ENCODE peak calls at places on chromosomes 7 and 10, in eight cellular contexts. One of them, this sample, is unnamed.

GRCh38 chr10:71150811-71151210 is 61.6 kb upstream of the UNC5B start:
- DNase-seq in HL-60: no peak
- DNase-seq in A549: no peak
- DNase-seq in SK-N-SH: no peak
- DNase-seq in GM12878: no peak
- DNase-seq in HepG2: no peak
- DNase-seq in HCT116: no peak
- DNase-seq in GM23338: no peak
- DNase-seq in this sample: no peak

GRCh38 chr7:50699143-50699542 is 83.6 kb downstream of the GRB10 start:
- DNase-seq in HCT116: no peak
- DNase-seq in A549: no peak
- DNase-seq in GM23338: no peak
- DNase-seq in SK-N-SH: no peak
- DNase-seq in HL-60: no peak
- DNase-seq in HepG2: no peak
- DNase-seq in GM12878: no peak
- DNase-seq in this sample: no peak

GRCh38 chr7:40219917-40220316 is 85.1 kb downstream of the SUGCT start:
- DNase-seq in GM23338: no peak
- DNase-seq in HCT116: no peak
- DNase-seq in HL-60: no peak
- DNase-seq in GM12878: no peak
- DNase-seq in SK-N-SH: no peak
- DNase-seq in A549: no peak
- DNase-seq in HepG2: no peak
- DNase-seq in this sample: no peak

GRCh38 chr7:2014391-2015241 is 218.1 kb downstream of the MAD1L1 start:
- DNase-seq in A549: no peak
- DNase-seq in GM12878: no peak
- DNase-seq in HL-60: no peak
- DNase-seq in GM23338: no peak
- DNase-seq in HCT116: no peak
- DNase-seq in HepG2: no peak
- DNase-seq in SK-N-SH: peak
- DNase-seq in this sample: no peak

GRCh38 chr7:131961281-131961680 is 404.9 kb upstream of the PODXL start:
- DNase-seq in GM12878: no peak
- DNase-seq in SK-N-SH: no peak
- DNase-seq in A549: no peak
- DNase-seq in HepG2: no peak
- DNase-seq in GM23338: no peak
- DNase-seq in HL-60: no peak
- DNase-seq in HCT116: no peak
- DNase-seq in this sample: no peak

GRCh38 chr7:92614586-92615237 is 24.5 kb upstream of the FAM133B start:
- DNase-seq in HL-60: no peak
- DNase-seq in SK-N-SH: peak
- DNase-seq in GM23338: no peak
- DNase-seq in GM12878: no peak
- DNase-seq in HepG2: no peak
- DNase-seq in HCT116: no peak
- DNase-seq in A549: no peak
- DNase-seq in this sample: no peak

GRCh38 chr10:77007836-77008235 is 629.8 kb downstream of the KCNMA1 start:
- DNase-seq in A549: no peak
- DNase-seq in HepG2: no peak
- DNase-seq in SK-N-SH: no peak
- DNase-seq in GM12878: no peak
- DNase-seq in GM23338: no peak
- DNase-seq in HCT116: no peak
- DNase-seq in HL-60: no peak
- DNase-seq in this sample: no peak

GRCh38 chr10:86946215-86947170 is 10.9 kb downstream of the MMRN2 start:
- DNase-seq in HL-60: no peak
- DNase-seq in GM12878: no peak
- DNase-seq in SK-N-SH: peak
- DNase-seq in HepG2: no peak
- DNase-seq in A549: no peak
- DNase-seq in HCT116: no peak
- DNase-seq in GM23338: no peak
- DNase-seq in this sample: no peak

GRCh38 chr10:90319188-90319914 is 538.5 kb downstream of the HTR7 start:
- DNase-seq in HepG2: peak
- DNase-seq in HL-60: no peak
- DNase-seq in SK-N-SH: no peak
- DNase-seq in GM12878: peak
- DNase-seq in A549: peak
- DNase-seq in HCT116: peak
- DNase-seq in GM23338: peak
- DNase-seq in this sample: peak

GRCh38 chr7:112225006-112225405 is 18.5 kb downstream of the ZNF277 start:
- DNase-seq in A549: no peak
- DNase-seq in HepG2: no peak
- DNase-seq in GM23338: no peak
- DNase-seq in SK-N-SH: no peak
- DNase-seq in GM12878: no peak
- DNase-seq in HCT116: no peak
- DNase-seq in HL-60: no peak
- DNase-seq in this sample: no peak

GRCh38 chr10:131177431-131178327 is 133.8 kb downstream of the TCERG1L start:
- DNase-seq in GM12878: no peak
- DNase-seq in HL-60: no peak
- DNase-seq in HepG2: no peak
- DNase-seq in SK-N-SH: peak
- DNase-seq in A549: no peak
- DNase-seq in GM23338: no peak
- DNase-seq in HCT116: no peak
- DNase-seq in this sample: no peak

GRCh38 chr7:156616269-156617202 is 24.0 kb upstream of the RNF32 start:
- DNase-seq in SK-N-SH: peak
- DNase-seq in GM12878: no peak
- DNase-seq in HCT116: no peak
- DNase-seq in HepG2: peak
- DNase-seq in GM23338: peak
- DNase-seq in A549: no peak
- DNase-seq in HL-60: no peak
- DNase-seq in this sample: no peak

GRCh38 chr7:41027428-41028115 is 675.3 kb downstream of the INHBA start:
- DNase-seq in HL-60: no peak
- DNase-seq in GM23338: no peak
- DNase-seq in HCT116: no peak
- DNase-seq in SK-N-SH: no peak
- DNase-seq in HepG2: no peak
- DNase-seq in A549: peak
- DNase-seq in GM12878: no peak
- DNase-seq in this sample: no peak

GRCh38 chr7:41916450-41916927 is 213.6 kb upstream of the INHBA start:
- DNase-seq in HepG2: no peak
- DNase-seq in GM23338: no peak
- DNase-seq in A549: peak
- DNase-seq in GM12878: no peak
- DNase-seq in HCT116: no peak
- DNase-seq in SK-N-SH: no peak
- DNase-seq in HL-60: no peak
- DNase-seq in this sample: peak

GRCh38 chr7:137977173-137977572 is 24.7 kb downstream of the CREB3L2 start:
- DNase-seq in SK-N-SH: no peak
- DNase-seq in HL-60: no peak
- DNase-seq in GM23338: no peak
- DNase-seq in HCT116: no peak
- DNase-seq in A549: no peak
- DNase-seq in GM12878: no peak
- DNase-seq in HepG2: no peak
- DNase-seq in this sample: no peak

GRCh38 chr10:101310528-101311439 is 43.2 kb upstream of the BTRC start:
- DNase-seq in GM12878: no peak
- DNase-seq in HL-60: no peak
- DNase-seq in A549: no peak
- DNase-seq in SK-N-SH: peak
- DNase-seq in HepG2: no peak
- DNase-seq in GM23338: peak
- DNase-seq in HCT116: no peak
- DNase-seq in this sample: no peak

GRCh38 chr10:58868736-58869435 is 307.6 kb upstream of the PHYHIPL start:
- DNase-seq in SK-N-SH: peak
- DNase-seq in GM23338: no peak
- DNase-seq in HepG2: no peak
- DNase-seq in GM12878: no peak
- DNase-seq in HCT116: no peak
- DNase-seq in HL-60: no peak
- DNase-seq in A549: no peak
- DNase-seq in this sample: no peak

GRCh38 chr10:32104622-32105509 is 48.6 kb upstream of the KIF5B start:
- DNase-seq in HepG2: peak
- DNase-seq in A549: no peak
- DNase-seq in GM23338: no peak
- DNase-seq in HL-60: no peak
- DNase-seq in GM12878: no peak
- DNase-seq in HCT116: no peak
- DNase-seq in SK-N-SH: no peak
- DNase-seq in this sample: no peak

GRCh38 chr7:93914581-93915066 is 6.9 kb upstream of the GNG11 start:
- DNase-seq in GM12878: no peak
- DNase-seq in HCT116: peak
- DNase-seq in HepG2: no peak
- DNase-seq in SK-N-SH: no peak
- DNase-seq in HL-60: no peak
- DNase-seq in A549: no peak
- DNase-seq in GM23338: no peak
- DNase-seq in this sample: no peak

GRCh38 chr10:72062341-72062740 is 26.0 kb downstream of the SPOCK2 start:
- DNase-seq in HCT116: no peak
- DNase-seq in SK-N-SH: no peak
- DNase-seq in HepG2: no peak
- DNase-seq in HL-60: no peak
- DNase-seq in A549: no peak
- DNase-seq in GM23338: no peak
- DNase-seq in GM12878: no peak
- DNase-seq in this sample: no peak

GRCh38 chr10:70178139-70178725 is 7.9 kb upstream of the SAR1A start:
- DNase-seq in GM12878: no peak
- DNase-seq in GM23338: no peak
- DNase-seq in A549: no peak
- DNase-seq in HCT116: no peak
- DNase-seq in SK-N-SH: no peak
- DNase-seq in HepG2: no peak
- DNase-seq in HL-60: no peak
- DNase-seq in this sample: no peak

GRCh38 chr7:28433604-28434254 is 21.4 kb downstream of the CREB5 start:
- DNase-seq in GM23338: peak
- DNase-seq in SK-N-SH: peak
- DNase-seq in A549: no peak
- DNase-seq in HCT116: no peak
- DNase-seq in HepG2: no peak
- DNase-seq in HL-60: no peak
- DNase-seq in GM12878: no peak
- DNase-seq in this sample: no peak
- TF ChIP-seq REST in GM23338: no peak
- TF ChIP-seq REST in SK-N-SH: no peak
- TF ChIP-seq REST in A549: no peak
- TF ChIP-seq REST in HCT116: no peak
- TF ChIP-seq REST in HepG2: no peak
- TF ChIP-seq REST in HL-60: no peak
- TF ChIP-seq REST in GM12878: no peak
- TF ChIP-seq REST in this sample: no peak

DNA sequence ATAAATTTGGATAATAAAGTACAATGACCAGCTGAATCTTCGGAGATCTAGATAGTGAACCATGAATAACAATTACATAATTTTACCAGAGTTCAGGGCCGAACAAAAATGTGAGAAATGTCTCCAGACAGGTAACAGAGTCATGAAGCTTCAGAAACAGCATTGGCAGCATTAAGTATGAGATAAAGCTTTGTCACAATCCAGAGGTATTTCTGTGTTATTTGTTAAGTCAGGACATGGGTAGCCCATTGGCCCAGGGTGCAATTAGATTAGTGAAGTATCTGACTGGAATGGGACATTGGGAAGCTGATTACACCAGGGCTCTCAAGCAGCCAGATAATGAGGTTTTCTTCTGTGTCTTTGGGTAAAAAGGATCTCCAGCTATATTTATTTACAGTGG is 184.2 kb upstream of the PPP1R3A start:
- DNase-seq in HCT116: no peak
- DNase-seq in A549: no peak
- DNase-seq in GM12878: no peak
- DNase-seq in GM23338: no peak
- DNase-seq in HL-60: no peak
- DNase-seq in SK-N-SH: no peak
- DNase-seq in HepG2: no peak
- DNase-seq in this sample: no peak
- TF ChIP-seq REST in HCT116: no peak
- TF ChIP-seq REST in A549: no peak
- TF ChIP-seq REST in GM12878: no peak
- TF ChIP-seq REST in GM23338: no peak
- TF ChIP-seq REST in HL-60: no peak
- TF ChIP-seq REST in SK-N-SH: no peak
- TF ChIP-seq REST in HepG2: no peak
- TF ChIP-seq REST in this sample: no peak

GRCh38 chr7:101953248-101953819 is 135.9 kb downstream of the CUX1 start:
- DNase-seq in HCT116: peak
- DNase-seq in SK-N-SH: peak
- DNase-seq in GM12878: peak
- DNase-seq in A549: no peak
- DNase-seq in GM23338: no peak
- DNase-seq in HL-60: no peak
- DNase-seq in HepG2: no peak
- DNase-seq in this sample: no peak

GRCh38 chr7:101959342-101959741 is 141.9 kb downstream of the CUX1 start:
- DNase-seq in HL-60: no peak
- DNase-seq in A549: no peak
- DNase-seq in HepG2: no peak
- DNase-seq in GM12878: no peak
- DNase-seq in HCT116: no peak
- DNase-seq in GM23338: no peak
- DNase-seq in SK-N-SH: no peak
- DNase-seq in this sample: no peak

GRCh38 chr7:101954494-101954893 is 137.1 kb downstream of the CUX1 start:
- DNase-seq in HepG2: no peak
- DNase-seq in SK-N-SH: no peak
- DNase-seq in HL-60: peak
- DNase-seq in HCT116: no peak
- DNase-seq in GM12878: no peak
- DNase-seq in GM23338: no peak
- DNase-seq in A549: no peak
- DNase-seq in this sample: no peak

GRCh38 chr7:101957733-101958525 is 140.5 kb downstream of the CUX1 start:
- DNase-seq in HepG2: no peak
- DNase-seq in HL-60: no peak
- DNase-seq in SK-N-SH: no peak
- DNase-seq in GM12878: no peak
- DNase-seq in GM23338: no peak
- DNase-seq in A549: no peak
- DNase-seq in HCT116: no peak
- DNase-seq in this sample: no peak

GRCh38 chr7:101956130-101956529 is 138.7 kb downstream of the CUX1 start:
- DNase-seq in A549: no peak
- DNase-seq in HepG2: no peak
- DNase-seq in SK-N-SH: no peak
- DNase-seq in HL-60: no peak
- DNase-seq in GM23338: no peak
- DNase-seq in GM12878: no peak
- DNase-seq in HCT116: no peak
- DNase-seq in this sample: no peak
- TF ChIP-seq REST in A549: no peak
- TF ChIP-seq REST in HepG2: no peak
- TF ChIP-seq REST in SK-N-SH: no peak
- TF ChIP-seq REST in HL-60: no peak
- TF ChIP-seq REST in GM23338: no peak
- TF ChIP-seq REST in GM12878: no peak
- TF ChIP-seq REST in HCT116: no peak
- TF ChIP-seq REST in this sample: no peak

GRCh38 chr10:25102423-25102822 is 72.4 kb upstream of the GPR158 start:
- DNase-seq in HCT116: no peak
- DNase-seq in SK-N-SH: no peak
- DNase-seq in A549: no peak
- DNase-seq in HepG2: no peak
- DNase-seq in GM12878: no peak
- DNase-seq in HL-60: no peak
- DNase-seq in GM23338: no peak
- DNase-seq in this sample: no peak
- TF ChIP-seq REST in HCT116: no peak
- TF ChIP-seq REST in SK-N-SH: no peak
- TF ChIP-seq REST in A549: no peak
- TF ChIP-seq REST in HepG2: no peak
- TF ChIP-seq REST in GM12878: no peak
- TF ChIP-seq REST in HL-60: no peak
- TF ChIP-seq REST in GM23338: no peak
- TF ChIP-seq REST in this sample: no peak